ENCODE peak calls at places on chromosomes 1 and 21, in five cellular contexts. K is IMR-90, Y is PC-9, I is PC-3, R is GM23248. A is an unnamed sample.

GRCh38 chr1:192045038-192045575 is 113.2 kb upstream of the RGS18 start:
- DNase-seq in K (no peak), Y (no peak), I (no peak), R (no peak), A (no peak)

GRCh38 chr1:157437301-157437700 is 115.0 kb downstream of the FCRL5 start:
- DNase-seq in K (no peak), Y (no peak), I (no peak), R (peak), A (peak)

GRCh38 chr1:38486115-38486514 is 373.5 kb downstream of the RRAGC start:
- DNase-seq in K (no peak), Y (no peak), I (no peak), R (no peak), A (no peak)

GRCh38 chr1:199778324-199778955 is 249.1 kb upstream of the NR5A2 start:
- DNase-seq in K (no peak), Y (no peak), I (peak), R (no peak), A (no peak)

GRCh38 chr1:245278846-245279245 is 124.1 kb downstream of the KIF26B start:
- DNase-seq in K (no peak), Y (no peak), I (no peak), R (no peak), A (no peak)

GRCh38 chr1:119159096-119159495 is 18.6 kb upstream of the WARS2 start:
- DNase-seq in K (peak), Y (no peak), I (no peak), R (peak), A (no peak)

GRCh38 chr1:241825581-241825980 is 22.4 kb upstream of the EXO1 start:
- DNase-seq in K (peak), Y (no peak), I (no peak), R (peak), A (no peak)

GRCh38 chr1:20317471-20317870 is 26.8 kb downstream of the VWA5B1 start:
- DNase-seq in K (no peak), Y (no peak), I (no peak), R (no peak), A (no peak)

GRCh38 chr1:56645663-56646330 is 683 bp downstream of the PRKAA2 start:
- DNase-seq in K (no peak), Y (no peak), I (peak), R (peak), A (peak)

GRCh38 chr1:2180297-2181245 is 14.0 kb downstream of the FAAP20 start:
- DNase-seq in K (peak), Y (no peak), I (peak), R (peak), A (peak)

GRCh38 chr1:64172458-64172983 is 30.9 kb upstream of the UBE2U start:
- DNase-seq in K (peak), Y (no peak), I (peak), R (peak), A (no peak)

GRCh38 chr1:207050428-207050767 is 610 bp downstream of the YOD1 start:
- DNase-seq in K (no peak), Y (no peak), I (no peak), R (no peak), A (no peak)

GRCh38 chr1:66773227-66773626 is 21.0 kb downstream of the DYNLT5 start:
- DNase-seq in K (no peak), Y (no peak), I (no peak), R (no peak), A (no peak)

GRCh38 chr1:172203902-172204301 is 216.6 kb upstream of the C1orf105 start:
- DNase-seq in K (no peak), Y (no peak), I (no peak), R (no peak), A (no peak)

GRCh38 chr1:221874285-221875003 is 132.6 kb upstream of the DUSP10 start:
- DNase-seq in K (peak), Y (no peak), I (no peak), R (peak), A (no peak)

GRCh38 chr1:206921772-206922265 is at the start of gene FCMR:
- DNase-seq in K (no peak), Y (no peak), I (no peak), R (no peak), A (no peak)

GRCh38 chr1:201205036-201205435 is 14.4 kb downstream of the IGFN1 start:
- DNase-seq in K (no peak), Y (no peak), I (no peak), R (no peak), A (no peak)

GRCh38 chr1:8389962-8390535 is 72.1 kb downstream of the SLC45A1 start:
- DNase-seq in K (no peak), Y (no peak), I (no peak), R (no peak), A (no peak)

GRCh38 chr1:226646026-226646869 is 92.8 kb downstream of the ITPKB start:
- DNase-seq in K (no peak), Y (peak), I (peak), R (no peak), A (peak)

GRCh38 chr1:8687053-8687452 is 130.4 kb downstream of the RERE start:
- DNase-seq in K (peak), Y (no peak), I (no peak), R (peak), A (no peak)

GRCh38 chr1:209896346-209896745 is 41.7 kb upstream of the SYT14 start:
- DNase-seq in K (peak), Y (peak), I (peak), R (peak), A (no peak)

GRCh38 chr1:223228931-223229528 is 86.0 kb upstream of the TLR5 start:
- DNase-seq in K (no peak), Y (no peak), I (no peak), R (no peak), A (no peak)

GRCh38 chr1:164477336-164477735 is 81.6 kb upstream of the PBX1 start:
- DNase-seq in K (no peak), Y (no peak), I (no peak), R (no peak), A (no peak)

GRCh38 chr21:46158666-46159300 is 3.4 kb upstream of the FTCD start:
- DNase-seq in K (no peak), Y (no peak), I (no peak), R (no peak), A (no peak)

GRCh38 chr21:26115346-26115745 is 55.2 kb downstream of the APP start:
- DNase-seq in K (no peak), Y (peak), I (peak), R (no peak), A (no peak)

GRCh38 chr1:4489486-4489885 is 164.9 kb upstream of the AJAP1 start:
- DNase-seq in K (no peak), Y (no peak), I (no peak), R (no peak), A (no peak)

GRCh38 chr1:171141336-171142051 is 43.6 kb upstream of the FMO2 start:
- DNase-seq in K (peak), Y (no peak), I (no peak), R (peak), A (no peak)
- H2AFZ ChIP-seq in K (no peak), Y (no peak), I (no peak), R (peak), A (no peak)

GRCh38 chr1:212560933-212561460 is 47.6 kb upstream of the ATF3 start:
- DNase-seq in K (no peak), Y (no peak), I (no peak), R (no peak), A (no peak)
- H2AFZ ChIP-seq in K (no peak), Y (no peak), I (peak), R (peak), A (no peak)

GRCh38 chr21:23574932-23575331 is 2032.3 kb downstream of the MRPL39 start:
- DNase-seq in K (no peak), Y (no peak), I (no peak), R (no peak), A (no peak)
- H2AFZ ChIP-seq in K (no peak), Y (no peak), I (no peak), R (no peak), A (no peak)

GRCh38 chr1:51733793-51734522 is 117.1 kb downstream of the OSBPL9 start:
- DNase-seq in K (no peak), Y (no peak), I (no peak), R (peak), A (no peak)

GRCh38 chr1:51736702-51737101 is 119.8 kb downstream of the OSBPL9 start:
- DNase-seq in K (peak), Y (peak), I (peak), R (peak), A (no peak)

GRCh38 chr1:51732701-51733425 is 116.0 kb downstream of the OSBPL9 start:
- DNase-seq in K (no peak), Y (no peak), I (no peak), R (no peak), A (no peak)

GRCh38 chr1:51735746-51736254 is 118.9 kb downstream of the OSBPL9 start:
- DNase-seq in K (no peak), Y (no peak), I (no peak), R (no peak), A (peak)

DNA sequence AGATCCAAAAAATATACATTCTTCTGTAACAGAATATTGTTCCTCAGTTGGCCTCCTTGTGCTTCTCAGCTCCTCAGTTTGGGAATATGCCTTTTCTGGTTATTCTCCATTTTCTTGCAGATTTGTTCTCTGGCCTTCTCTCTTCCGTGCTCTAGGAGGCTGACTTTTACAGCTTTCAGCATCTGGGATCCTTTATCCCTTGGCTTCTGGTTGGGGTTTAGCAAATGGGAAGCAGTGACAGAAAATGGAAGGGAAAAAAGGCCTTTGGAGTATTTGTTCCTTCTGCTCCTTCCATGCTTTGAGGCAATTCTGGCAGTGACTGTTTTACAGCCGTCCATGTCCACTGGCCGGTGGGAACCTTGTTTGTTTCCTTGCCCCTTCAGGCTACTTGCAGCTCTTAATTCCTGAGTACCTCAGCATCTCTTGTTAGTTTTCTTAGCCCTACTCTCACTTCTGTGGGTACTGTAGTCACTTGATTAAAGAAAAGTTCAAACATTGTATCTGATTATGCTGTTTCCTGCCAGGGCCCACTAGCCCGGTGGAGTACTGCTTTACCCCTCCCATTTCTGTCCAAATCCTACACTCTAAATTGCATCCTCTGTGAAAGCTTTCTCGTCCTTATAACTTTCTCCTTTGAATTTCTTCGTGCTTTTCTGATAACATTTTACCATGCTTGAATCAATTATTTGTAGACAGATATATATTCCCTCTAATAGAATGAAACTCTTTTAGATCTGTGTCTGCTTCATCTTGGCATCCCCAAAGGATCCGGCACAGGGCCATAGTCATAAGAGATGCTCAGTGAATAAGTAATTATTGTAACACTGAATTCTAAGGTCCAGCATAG is 118.2 kb downstream of the OSBPL9 start:
- DNase-seq in K (no peak), Y (no peak), I (no peak), R (peak), A (no peak)
- H2AFZ ChIP-seq in K (no peak), Y (no peak), I (no peak), R (peak), A (no peak)

DNA sequence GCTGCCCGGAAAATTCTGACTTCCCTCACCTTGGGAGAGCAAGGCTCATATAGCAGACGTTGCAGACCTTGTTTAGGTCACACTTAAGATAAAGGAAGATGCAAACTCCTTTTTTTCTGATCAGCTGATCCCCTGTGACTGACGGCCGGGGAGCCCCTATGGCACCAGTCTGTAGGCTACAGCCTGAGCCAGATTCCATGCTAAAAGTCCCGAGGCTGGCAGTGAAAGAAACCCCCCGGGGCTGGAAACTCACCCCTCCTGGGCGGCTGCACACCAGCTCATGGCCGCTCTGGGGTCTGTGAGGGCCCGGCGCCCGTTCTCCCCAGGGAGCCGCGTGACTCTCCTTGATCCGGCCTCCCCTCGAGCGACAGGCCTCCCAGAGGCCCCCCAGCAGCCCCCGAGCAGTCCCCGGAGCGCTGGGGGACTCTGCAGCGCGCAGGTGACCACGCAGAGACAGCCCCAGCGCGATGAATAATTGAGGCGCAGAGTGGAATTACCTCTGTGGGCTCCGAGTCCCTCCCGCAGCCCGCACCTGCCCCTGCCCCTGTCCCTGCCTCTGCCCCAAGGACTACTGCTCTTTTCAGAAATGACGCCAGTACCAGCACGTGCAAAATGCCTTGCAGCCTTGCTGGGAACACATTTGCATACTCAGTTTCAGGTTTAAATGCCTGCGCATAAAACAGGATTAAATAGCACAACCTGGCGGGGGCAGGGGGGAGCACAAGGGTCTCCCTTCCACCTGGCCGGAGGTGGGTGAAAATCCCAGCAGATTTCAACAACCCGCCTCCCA is 62.6 kb upstream of the CLDN14 start:
- DNase-seq in K (no peak), Y (no peak), I (no peak), R (no peak), A (peak)
- H2AFZ ChIP-seq in K (no peak), Y (no peak), I (no peak), R (no peak), A (no peak)

GRCh38 chr1:54886724-54887664 is at the start of gene DHCR24:
- DNase-seq in K (peak), Y (peak), I (peak), R (peak), A (peak)
- H2AFZ ChIP-seq in K (peak), Y (peak), I (peak), R (peak), A (peak)

A was measured in trophoblast cell.